ENCODE peak calls at places on chromosomes 16 and 17, in eight cellular contexts. One of them, this sample, is unnamed.

GRCh38 chr17:2054740-2055493 is at the start of gene HIC1:
- DNase-seq in upper lobe of left lung: peak
- DNase-seq in H1: peak
- DNase-seq in HepG2: peak
- DNase-seq in HL-60: no peak
- DNase-seq in vagina: no peak
- DNase-seq in HCT116: no peak
- DNase-seq in endothelial cell of umbilical vein: peak
- DNase-seq in this sample: peak

GRCh38 chr16:72637306-72637705 is 410.6 kb downstream of the ZFHX3 start:
- DNase-seq in upper lobe of left lung: no peak
- DNase-seq in H1: no peak
- DNase-seq in HepG2: no peak
- DNase-seq in HL-60: no peak
- DNase-seq in vagina: no peak
- DNase-seq in HCT116: no peak
- DNase-seq in endothelial cell of umbilical vein: peak
- DNase-seq in this sample: no peak

GRCh38 chr16:48287239-48287638 is 39.9 kb upstream of the ABCC11 start:
- DNase-seq in upper lobe of left lung: no peak
- DNase-seq in H1: no peak
- DNase-seq in HepG2: no peak
- DNase-seq in HL-60: no peak
- DNase-seq in vagina: no peak
- DNase-seq in HCT116: no peak
- DNase-seq in endothelial cell of umbilical vein: no peak
- DNase-seq in this sample: no peak

GRCh38 chr17:61695779-61696337 is 104.8 kb upstream of the NACA2 start:
- DNase-seq in upper lobe of left lung: no peak
- DNase-seq in H1: no peak
- DNase-seq in HepG2: no peak
- DNase-seq in HL-60: no peak
- DNase-seq in vagina: no peak
- DNase-seq in HCT116: no peak
- DNase-seq in endothelial cell of umbilical vein: no peak
- DNase-seq in this sample: no peak

GRCh38 chr17:3750926-3751325 is 27.2 kb downstream of the HASPIN start:
- DNase-seq in upper lobe of left lung: no peak
- DNase-seq in H1: no peak
- DNase-seq in HepG2: no peak
- DNase-seq in HL-60: peak
- DNase-seq in vagina: no peak
- DNase-seq in HCT116: no peak
- DNase-seq in endothelial cell of umbilical vein: no peak
- DNase-seq in this sample: no peak

GRCh38 chr17:72332367-72332766 is 211.5 kb downstream of the SOX9 start:
- DNase-seq in upper lobe of left lung: no peak
- DNase-seq in H1: no peak
- DNase-seq in HepG2: no peak
- DNase-seq in HL-60: no peak
- DNase-seq in vagina: no peak
- DNase-seq in HCT116: no peak
- DNase-seq in endothelial cell of umbilical vein: no peak
- DNase-seq in this sample: no peak

GRCh38 chr17:50634123-50634914 is at the start of gene ABCC3:
- DNase-seq in upper lobe of left lung: peak
- DNase-seq in H1: peak
- DNase-seq in HepG2: peak
- DNase-seq in HL-60: no peak
- DNase-seq in vagina: no peak
- DNase-seq in HCT116: no peak
- DNase-seq in endothelial cell of umbilical vein: no peak
- DNase-seq in this sample: peak

GRCh38 chr16:6777624-6778023 is 555.0 kb upstream of the RBFOX1 start:
- DNase-seq in upper lobe of left lung: no peak
- DNase-seq in H1: no peak
- DNase-seq in HepG2: no peak
- DNase-seq in HL-60: no peak
- DNase-seq in vagina: no peak
- DNase-seq in HCT116: no peak
- DNase-seq in endothelial cell of umbilical vein: no peak
- DNase-seq in this sample: no peak

GRCh38 chr16:78504391-78504945 is 405.0 kb downstream of the WWOX start:
- DNase-seq in upper lobe of left lung: no peak
- DNase-seq in H1: no peak
- DNase-seq in HepG2: no peak
- DNase-seq in HL-60: no peak
- DNase-seq in vagina: no peak
- DNase-seq in HCT116: no peak
- DNase-seq in endothelial cell of umbilical vein: no peak
- DNase-seq in this sample: no peak

GRCh38 chr17:72603346-72604242 is 482.8 kb downstream of the SOX9 start:
- DNase-seq in upper lobe of left lung: no peak
- DNase-seq in H1: no peak
- DNase-seq in HepG2: no peak
- DNase-seq in HL-60: no peak
- DNase-seq in vagina: no peak
- DNase-seq in HCT116: no peak
- DNase-seq in endothelial cell of umbilical vein: no peak
- DNase-seq in this sample: no peak

GRCh38 chr16:76226011-76226410 is 51.2 kb upstream of the CNTNAP4 start:
- DNase-seq in upper lobe of left lung: no peak
- DNase-seq in H1: no peak
- DNase-seq in HepG2: no peak
- DNase-seq in HL-60: no peak
- DNase-seq in vagina: no peak
- DNase-seq in HCT116: no peak
- DNase-seq in endothelial cell of umbilical vein: no peak
- DNase-seq in this sample: no peak

GRCh38 chr16:69709456-69710084 is 16.8 kb downstream of the NQO1 start:
- DNase-seq in upper lobe of left lung: no peak
- DNase-seq in H1: peak
- DNase-seq in HepG2: peak
- DNase-seq in HL-60: peak
- DNase-seq in vagina: no peak
- DNase-seq in HCT116: peak
- DNase-seq in endothelial cell of umbilical vein: peak
- DNase-seq in this sample: no peak

GRCh38 chr16:58732545-58733247 is 1.4 kb downstream of the GOT2 start:
- DNase-seq in upper lobe of left lung: no peak
- DNase-seq in H1: no peak
- DNase-seq in HepG2: no peak
- DNase-seq in HL-60: no peak
- DNase-seq in vagina: no peak
- DNase-seq in HCT116: no peak
- DNase-seq in endothelial cell of umbilical vein: peak
- DNase-seq in this sample: no peak

GRCh38 chr16:2425008-2425518 is 4.2 kb upstream of the CCNF start:
- DNase-seq in upper lobe of left lung: no peak
- DNase-seq in H1: no peak
- DNase-seq in HepG2: no peak
- DNase-seq in HL-60: no peak
- DNase-seq in vagina: no peak
- DNase-seq in HCT116: no peak
- DNase-seq in endothelial cell of umbilical vein: no peak
- DNase-seq in this sample: no peak

GRCh38 chr16:78607022-78607421 is 507.6 kb downstream of the WWOX start:
- DNase-seq in upper lobe of left lung: no peak
- DNase-seq in H1: no peak
- DNase-seq in HepG2: no peak
- DNase-seq in HL-60: no peak
- DNase-seq in vagina: no peak
- DNase-seq in HCT116: no peak
- DNase-seq in endothelial cell of umbilical vein: no peak
- DNase-seq in this sample: no peak

GRCh38 chr16:66547101-66547989 is 2.6 kb downstream of the TK2 start:
- DNase-seq in upper lobe of left lung: no peak
- DNase-seq in H1: no peak
- DNase-seq in HepG2: no peak
- DNase-seq in HL-60: no peak
- DNase-seq in vagina: peak
- DNase-seq in HCT116: no peak
- DNase-seq in endothelial cell of umbilical vein: no peak
- DNase-seq in this sample: no peak

GRCh38 chr17:63997341-63998048 is 656 bp upstream of the PRR29 start:
- DNase-seq in upper lobe of left lung: peak
- DNase-seq in H1: no peak
- DNase-seq in HepG2: no peak
- DNase-seq in HL-60: no peak
- DNase-seq in vagina: no peak
- DNase-seq in HCT116: no peak
- DNase-seq in endothelial cell of umbilical vein: peak
- DNase-seq in this sample: peak

GRCh38 chr16:47375423-47375822 is 85.4 kb downstream of the ITFG1 start:
- DNase-seq in upper lobe of left lung: no peak
- DNase-seq in H1: no peak
- DNase-seq in HepG2: no peak
- DNase-seq in HL-60: no peak
- DNase-seq in vagina: no peak
- DNase-seq in HCT116: no peak
- DNase-seq in endothelial cell of umbilical vein: peak
- DNase-seq in this sample: no peak

DNA sequence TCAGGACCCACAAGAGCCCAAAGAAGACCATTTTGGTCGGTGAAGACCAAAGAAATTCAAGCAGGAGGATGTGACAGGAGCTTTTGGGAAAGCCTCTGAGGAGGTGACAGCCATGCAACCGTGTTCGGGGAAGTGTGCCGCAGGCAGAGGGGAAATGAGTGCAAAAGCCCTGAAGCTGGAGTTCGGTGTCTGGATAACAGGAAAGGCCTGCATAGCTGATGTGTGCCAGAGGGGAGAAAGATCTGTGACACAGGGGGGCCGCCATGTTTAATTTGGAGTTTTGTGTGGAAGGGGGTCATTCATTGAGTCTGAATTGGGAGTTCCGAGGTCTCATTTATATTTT is 870 bp upstream of the ZC3H7A start:
- DNase-seq in upper lobe of left lung: peak
- DNase-seq in H1: no peak
- DNase-seq in HepG2: no peak
- DNase-seq in HL-60: peak
- DNase-seq in vagina: no peak
- DNase-seq in HCT116: no peak
- DNase-seq in endothelial cell of umbilical vein: peak
- DNase-seq in this sample: no peak
- TF ChIP-seq POLR2AphosphoS5 in upper lobe of left lung: no peak
- TF ChIP-seq POLR2AphosphoS5 in H1: no peak
- TF ChIP-seq POLR2AphosphoS5 in HepG2: no peak
- TF ChIP-seq POLR2AphosphoS5 in HL-60: no peak
- TF ChIP-seq POLR2AphosphoS5 in vagina: no peak
- TF ChIP-seq POLR2AphosphoS5 in HCT116: no peak
- TF ChIP-seq POLR2AphosphoS5 in endothelial cell of umbilical vein: no peak
- TF ChIP-seq POLR2AphosphoS5 in this sample: no peak

GRCh38 chr17:40615989-40616476 is 31.6 kb downstream of the SMARCE1 start:
- DNase-seq in upper lobe of left lung: no peak
- DNase-seq in H1: no peak
- DNase-seq in HepG2: no peak
- DNase-seq in HL-60: no peak
- DNase-seq in vagina: no peak
- DNase-seq in HCT116: no peak
- DNase-seq in endothelial cell of umbilical vein: no peak
- DNase-seq in this sample: no peak
- H3K27ac ChIP-seq in upper lobe of left lung: no peak
- H3K27ac ChIP-seq in H1: no peak
- H3K27ac ChIP-seq in HepG2: no peak
- H3K27ac ChIP-seq in HL-60: no peak
- H3K27ac ChIP-seq in vagina: no peak
- H3K27ac ChIP-seq in HCT116: no peak
- H3K27ac ChIP-seq in endothelial cell of umbilical vein: no peak
- H3K27ac ChIP-seq in this sample: no peak

GRCh38 chr16:88718178-88718577 is 11.9 kb downstream of the CTU2 start:
- DNase-seq in upper lobe of left lung: no peak
- DNase-seq in H1: no peak
- DNase-seq in HepG2: no peak
- DNase-seq in HL-60: no peak
- DNase-seq in vagina: no peak
- DNase-seq in HCT116: no peak
- DNase-seq in endothelial cell of umbilical vein: no peak
- DNase-seq in this sample: no peak

GRCh38 chr16:88720396-88720970 is 14.2 kb downstream of the CTU2 start:
- DNase-seq in upper lobe of left lung: no peak
- DNase-seq in H1: no peak
- DNase-seq in HepG2: no peak
- DNase-seq in HL-60: no peak
- DNase-seq in vagina: no peak
- DNase-seq in HCT116: no peak
- DNase-seq in endothelial cell of umbilical vein: no peak
- DNase-seq in this sample: no peak

GRCh38 chr16:88719933-88720296 is 13.6 kb downstream of the CTU2 start:
- DNase-seq in upper lobe of left lung: no peak
- DNase-seq in H1: no peak
- DNase-seq in HepG2: no peak
- DNase-seq in HL-60: no peak
- DNase-seq in vagina: no peak
- DNase-seq in HCT116: no peak
- DNase-seq in endothelial cell of umbilical vein: no peak
- DNase-seq in this sample: no peak

GRCh38 chr16:88721236-88721635 is 14.9 kb downstream of the CTU2 start:
- DNase-seq in upper lobe of left lung: no peak
- DNase-seq in H1: no peak
- DNase-seq in HepG2: no peak
- DNase-seq in HL-60: no peak
- DNase-seq in vagina: no peak
- DNase-seq in HCT116: no peak
- DNase-seq in endothelial cell of umbilical vein: no peak
- DNase-seq in this sample: no peak

GRCh38 chr16:88719267-88719932 is 13.1 kb downstream of the CTU2 start:
- DNase-seq in upper lobe of left lung: no peak
- DNase-seq in H1: no peak
- DNase-seq in HepG2: no peak
- DNase-seq in HL-60: no peak
- DNase-seq in vagina: no peak
- DNase-seq in HCT116: no peak
- DNase-seq in endothelial cell of umbilical vein: no peak
- DNase-seq in this sample: no peak
- TF ChIP-seq POLR2AphosphoS5 in upper lobe of left lung: no peak
- TF ChIP-seq POLR2AphosphoS5 in H1: no peak
- TF ChIP-seq POLR2AphosphoS5 in HepG2: no peak
- TF ChIP-seq POLR2AphosphoS5 in HL-60: no peak
- TF ChIP-seq POLR2AphosphoS5 in vagina: no peak
- TF ChIP-seq POLR2AphosphoS5 in HCT116: no peak
- TF ChIP-seq POLR2AphosphoS5 in endothelial cell of umbilical vein: no peak
- TF ChIP-seq POLR2AphosphoS5 in this sample: no peak

GRCh38 chr16:8735574-8735973 is 61.2 kb downstream of the ABAT start:
- DNase-seq in upper lobe of left lung: no peak
- DNase-seq in H1: no peak
- DNase-seq in HepG2: no peak
- DNase-seq in HL-60: no peak
- DNase-seq in vagina: no peak
- DNase-seq in HCT116: no peak
- DNase-seq in endothelial cell of umbilical vein: no peak
- DNase-seq in this sample: no peak
- H3K27ac ChIP-seq in upper lobe of left lung: no peak
- H3K27ac ChIP-seq in H1: no peak
- H3K27ac ChIP-seq in HepG2: no peak
- H3K27ac ChIP-seq in HL-60: no peak
- H3K27ac ChIP-seq in vagina: no peak
- H3K27ac ChIP-seq in HCT116: no peak
- H3K27ac ChIP-seq in endothelial cell of umbilical vein: no peak
- H3K27ac ChIP-seq in this sample: no peak